ENCODE peak calls at places on chromosomes 5 and 9, in six cellular contexts. One of them, this sample, is unnamed.
A peak's percentile ranks its signal among the peaks of the same experiment; 100 is the strongest.

GRCh38 chr5:103487253-103487652 is 75.3 kb downstream of the NUDT12 start:
- DNase-seq in IMR-90: peak; percentile 12
- DNase-seq in esophagus muscularis mucosa: no peak
- DNase-seq in psoas muscle: no peak
- DNase-seq in fibroblast of lung: peak; percentile 59
- DNase-seq in neuronal stem cell: no peak
- DNase-seq in this sample: no peak

GRCh38 chr9:92176068-92176799 is 61.0 kb upstream of the SPTLC1 start:
- DNase-seq in IMR-90: no peak
- DNase-seq in fibroblast of lung: no peak
- DNase-seq in psoas muscle: no peak
- DNase-seq in neuronal stem cell: no peak
- DNase-seq in esophagus muscularis mucosa: peak; percentile 81
- DNase-seq in this sample: no peak

GRCh38 chr5:149818116-149818515 is 88.0 kb downstream of the PPARGC1B start:
- DNase-seq in neuronal stem cell: no peak
- DNase-seq in esophagus muscularis mucosa: no peak
- DNase-seq in psoas muscle: no peak
- DNase-seq in IMR-90: no peak
- DNase-seq in fibroblast of lung: no peak
- DNase-seq in this sample: no peak

GRCh38 chr9:93670208-93671029 is 94.0 kb downstream of the PHF2 start:
- DNase-seq in psoas muscle: peak; percentile 3
- DNase-seq in neuronal stem cell: no peak
- DNase-seq in fibroblast of lung: peak; percentile 25
- DNase-seq in esophagus muscularis mucosa: no peak
- DNase-seq in IMR-90: peak; percentile 13
- DNase-seq in this sample: peak; percentile 61

GRCh38 chr9:114177423-114178064 is 22.2 kb downstream of the COL27A1 start:
- DNase-seq in neuronal stem cell: no peak
- DNase-seq in esophagus muscularis mucosa: no peak
- DNase-seq in IMR-90: peak; percentile 76
- DNase-seq in fibroblast of lung: peak; percentile 75
- DNase-seq in psoas muscle: no peak
- DNase-seq in this sample: no peak

GRCh38 chr9:136327313-136327971 is at the start of gene GPSM1:
- DNase-seq in IMR-90: peak; percentile 58
- DNase-seq in psoas muscle: peak; percentile 56
- DNase-seq in neuronal stem cell: no peak
- DNase-seq in fibroblast of lung: peak; percentile 56
- DNase-seq in esophagus muscularis mucosa: no peak
- DNase-seq in this sample: no peak

GRCh38 chr5:159104058-159104651 is 4.4 kb upstream of the EBF1 start:
- DNase-seq in fibroblast of lung: no peak
- DNase-seq in psoas muscle: no peak
- DNase-seq in esophagus muscularis mucosa: no peak
- DNase-seq in IMR-90: peak; percentile 21
- DNase-seq in neuronal stem cell: peak; percentile 49
- DNase-seq in this sample: no peak

GRCh38 chr9:125949247-125949646 is 202.1 kb downstream of the PBX3 start:
- DNase-seq in IMR-90: no peak
- DNase-seq in neuronal stem cell: no peak
- DNase-seq in esophagus muscularis mucosa: no peak
- DNase-seq in fibroblast of lung: peak; percentile 9
- DNase-seq in psoas muscle: no peak
- DNase-seq in this sample: no peak

GRCh38 chr5:172745406-172745805 is 25.6 kb downstream of the DUSP1 start:
- DNase-seq in psoas muscle: no peak
- DNase-seq in fibroblast of lung: no peak
- DNase-seq in esophagus muscularis mucosa: no peak
- DNase-seq in IMR-90: no peak
- DNase-seq in neuronal stem cell: no peak
- DNase-seq in this sample: no peak

GRCh38 chr5:61132559-61132958 is 29.7 kb downstream of the SMIM15 start:
- DNase-seq in neuronal stem cell: no peak
- DNase-seq in esophagus muscularis mucosa: no peak
- DNase-seq in fibroblast of lung: peak; percentile 49
- DNase-seq in IMR-90: peak; percentile 38
- DNase-seq in psoas muscle: no peak
- DNase-seq in this sample: no peak

DNA sequence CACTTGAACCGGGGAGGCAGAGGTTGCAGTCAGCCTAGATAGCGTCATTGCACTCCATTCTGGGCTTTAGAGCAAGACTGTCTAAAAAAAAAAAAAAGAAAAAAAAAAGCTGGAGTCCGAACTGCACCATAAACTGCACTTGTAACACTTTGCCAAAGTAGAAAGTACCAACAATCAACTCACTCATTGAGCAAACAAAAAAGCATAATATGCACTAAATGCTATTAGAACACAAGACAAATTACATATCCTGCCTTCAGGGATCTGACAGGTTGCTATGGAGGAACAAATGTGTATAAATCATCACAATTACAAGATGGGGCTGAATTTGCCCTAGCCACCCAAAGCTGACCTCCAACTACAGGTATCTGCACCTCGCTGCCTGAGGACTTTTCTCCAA is 27.9 kb downstream of the GNAQ start:
- DNase-seq in esophagus muscularis mucosa: no peak
- DNase-seq in psoas muscle: no peak
- DNase-seq in neuronal stem cell: no peak
- DNase-seq in IMR-90: no peak
- DNase-seq in fibroblast of lung: no peak
- DNase-seq in this sample: no peak
- H3K4me1 ChIP-seq in esophagus muscularis mucosa: peaks cover 16% of the 10 kb centered on the region
- H3K4me1 ChIP-seq in psoas muscle: peaks cover 25% of the 10 kb centered on the region
- H3K4me1 ChIP-seq in neuronal stem cell: no peaks in the 10 kb centered on the region
- H3K4me1 ChIP-seq in IMR-90: peaks cover 7% of the 10 kb centered on the region
- H3K4me1 ChIP-seq in fibroblast of lung: peaks cover 11% of the 10 kb centered on the region
- H3K4me1 ChIP-seq in this sample: peaks cover 6% of the 10 kb centered on the region

GRCh38 chr5:179265529-179266290 is 79.6 kb downstream of the ADAMTS2 start:
- DNase-seq in psoas muscle: peak; percentile 97
- DNase-seq in esophagus muscularis mucosa: peak; percentile 96
- DNase-seq in fibroblast of lung: peak; percentile 99
- DNase-seq in IMR-90: peak; percentile 99
- DNase-seq in neuronal stem cell: no peak
- DNase-seq in this sample: peak; percentile 86

GRCh38 chr5:179266291-179267070 is 78.8 kb downstream of the ADAMTS2 start:
- DNase-seq in fibroblast of lung: no peak
- DNase-seq in neuronal stem cell: no peak
- DNase-seq in psoas muscle: peak; percentile 16
- DNase-seq in esophagus muscularis mucosa: no peak
- DNase-seq in IMR-90: no peak
- DNase-seq in this sample: no peak

GRCh38 chr5:179263391-179264052 is 81.7 kb downstream of the ADAMTS2 start:
- DNase-seq in neuronal stem cell: no peak
- DNase-seq in IMR-90: no peak
- DNase-seq in psoas muscle: peak; percentile 15
- DNase-seq in esophagus muscularis mucosa: no peak
- DNase-seq in fibroblast of lung: no peak
- DNase-seq in this sample: no peak

GRCh38 chr5:179264053-179264540 is 81.2 kb downstream of the ADAMTS2 start:
- DNase-seq in psoas muscle: peak; percentile 7
- DNase-seq in esophagus muscularis mucosa: no peak
- DNase-seq in fibroblast of lung: no peak
- DNase-seq in neuronal stem cell: no peak
- DNase-seq in IMR-90: no peak
- DNase-seq in this sample: no peak

DNA sequence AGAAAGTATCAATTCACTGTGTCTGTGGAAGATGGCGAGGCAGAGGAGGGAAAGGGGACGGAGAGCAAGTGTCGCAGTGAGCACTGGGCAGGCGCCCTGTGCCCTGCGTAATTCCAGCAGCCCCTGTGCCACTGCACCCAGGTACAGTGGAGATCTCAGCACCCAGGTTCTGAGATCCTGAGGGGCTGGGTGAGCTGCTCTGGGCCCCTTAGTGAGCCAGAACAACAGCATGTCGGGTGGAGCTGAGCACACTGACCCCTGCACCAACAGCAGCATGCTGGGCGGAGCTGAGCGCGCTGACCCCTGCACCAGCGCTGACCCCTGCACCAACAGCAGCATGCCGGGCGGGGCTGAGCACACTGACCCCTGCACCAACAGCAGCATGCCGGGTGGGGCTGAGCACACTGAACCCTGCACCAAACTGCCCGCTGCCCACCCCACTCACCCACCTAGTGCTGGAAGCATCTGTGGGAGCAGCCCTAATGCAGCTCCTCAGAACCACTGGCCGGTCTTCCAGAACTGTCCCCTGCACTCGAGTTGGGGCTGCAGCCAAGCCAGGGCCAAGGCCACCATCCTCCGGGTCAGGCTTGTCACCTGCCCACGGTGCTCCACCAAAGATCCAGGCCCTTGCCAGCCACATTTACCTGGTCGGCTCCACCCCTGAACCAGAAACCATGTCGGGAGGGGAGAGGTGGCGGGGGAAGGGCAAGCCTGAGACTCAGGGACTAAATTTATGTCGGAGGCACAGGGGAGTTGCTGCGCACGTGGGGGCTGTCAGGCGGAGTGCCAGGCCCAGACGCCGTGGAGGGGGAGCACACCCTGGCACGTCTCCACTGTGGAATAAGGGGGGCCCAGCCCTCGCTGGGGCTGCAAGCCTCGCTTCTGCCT is 80.4 kb downstream of the ADAMTS2 start:
- DNase-seq in neuronal stem cell: no peak
- DNase-seq in psoas muscle: no peak
- DNase-seq in IMR-90: no peak
- DNase-seq in esophagus muscularis mucosa: no peak
- DNase-seq in fibroblast of lung: no peak
- DNase-seq in this sample: no peak
- H3K4me3 ChIP-seq in neuronal stem cell: no peak overlapping the region
- H3K4me3 ChIP-seq in psoas muscle: no peak overlapping the region
- H3K4me3 ChIP-seq in IMR-90: no peak overlapping the region
- H3K4me3 ChIP-seq in esophagus muscularis mucosa: peak overlapping the region; percentile 19
- H3K4me3 ChIP-seq in fibroblast of lung: peak overlapping the region; percentile 28
- H3K4me3 ChIP-seq in this sample: no peak overlapping the region

GRCh38 chr9:6959275-6960000 is 201.7 kb downstream of the KDM4C start:
- DNase-seq in neuronal stem cell: no peak
- DNase-seq in esophagus muscularis mucosa: no peak
- DNase-seq in IMR-90: no peak
- DNase-seq in fibroblast of lung: no peak
- DNase-seq in psoas muscle: no peak
- DNase-seq in this sample: no peak

GRCh38 chr9:6965566-6965965 is 207.8 kb downstream of the KDM4C start:
- DNase-seq in psoas muscle: no peak
- DNase-seq in fibroblast of lung: no peak
- DNase-seq in IMR-90: no peak
- DNase-seq in esophagus muscularis mucosa: no peak
- DNase-seq in neuronal stem cell: no peak
- DNase-seq in this sample: no peak

GRCh38 chr9:6962164-6962563 is 204.4 kb downstream of the KDM4C start:
- DNase-seq in IMR-90: no peak
- DNase-seq in psoas muscle: no peak
- DNase-seq in esophagus muscularis mucosa: no peak
- DNase-seq in fibroblast of lung: no peak
- DNase-seq in neuronal stem cell: no peak
- DNase-seq in this sample: no peak

GRCh38 chr9:6956796-6957355 is 199.1 kb downstream of the KDM4C start:
- DNase-seq in neuronal stem cell: no peak
- DNase-seq in psoas muscle: no peak
- DNase-seq in esophagus muscularis mucosa: no peak
- DNase-seq in IMR-90: no peak
- DNase-seq in fibroblast of lung: no peak
- DNase-seq in this sample: no peak

DNA sequence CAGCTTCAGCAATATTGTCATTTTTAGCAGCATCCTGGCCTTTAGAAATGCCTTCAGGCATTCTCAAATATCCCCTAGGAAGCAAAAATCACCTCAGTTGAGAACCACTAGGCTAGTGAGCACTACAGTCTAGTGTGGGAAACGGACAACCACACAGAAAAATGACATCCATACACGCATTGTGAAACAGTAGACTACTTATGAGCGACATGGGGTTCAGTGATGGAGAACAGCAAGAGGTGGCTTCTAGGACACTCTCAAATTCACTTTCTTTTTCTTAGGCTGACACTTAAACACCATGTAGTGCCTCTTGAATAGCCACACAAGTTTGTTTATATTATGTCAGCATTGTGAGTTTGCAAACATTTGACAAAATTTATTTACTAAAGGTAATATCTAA is 203.0 kb downstream of the KDM4C start:
- DNase-seq in esophagus muscularis mucosa: no peak
- DNase-seq in psoas muscle: no peak
- DNase-seq in IMR-90: no peak
- DNase-seq in neuronal stem cell: no peak
- DNase-seq in fibroblast of lung: no peak
- DNase-seq in this sample: no peak
- H3K4me1 ChIP-seq in esophagus muscularis mucosa: peaks cover under 1% of the 10 kb centered on the region
- H3K4me1 ChIP-seq in psoas muscle: peaks cover 15% of the 10 kb centered on the region
- H3K4me1 ChIP-seq in IMR-90: no peaks in the 10 kb centered on the region
- H3K4me1 ChIP-seq in neuronal stem cell: peaks cover 7% of the 10 kb centered on the region
- H3K4me1 ChIP-seq in fibroblast of lung: peaks cover 1% of the 10 kb centered on the region
- H3K4me1 ChIP-seq in this sample: no peaks in the 10 kb centered on the region

GRCh38 chr5:136836093-136836492 is 470.7 kb upstream of the TRPC7 start:
- DNase-seq in IMR-90: no peak
- DNase-seq in fibroblast of lung: no peak
- DNase-seq in psoas muscle: no peak
- DNase-seq in esophagus muscularis mucosa: no peak
- DNase-seq in neuronal stem cell: no peak
- DNase-seq in this sample: no peak
- H3K4me3 ChIP-seq in IMR-90: no peak overlapping the region
- H3K4me3 ChIP-seq in fibroblast of lung: no peak overlapping the region
- H3K4me3 ChIP-seq in psoas muscle: no peak overlapping the region
- H3K4me3 ChIP-seq in esophagus muscularis mucosa: no peak overlapping the region
- H3K4me3 ChIP-seq in neuronal stem cell: no peak overlapping the region
- H3K4me3 ChIP-seq in this sample: no peak overlapping the region

GRCh38 chr9:129708799-129709198 is 43.4 kb downstream of the PRRX2 start:
- DNase-seq in fibroblast of lung: no peak
- DNase-seq in neuronal stem cell: no peak
- DNase-seq in esophagus muscularis mucosa: no peak
- DNase-seq in psoas muscle: no peak
- DNase-seq in IMR-90: peak; percentile 20
- DNase-seq in this sample: no peak
- H3K4me1 ChIP-seq in fibroblast of lung: peaks cover 11% of the 10 kb centered on the region
- H3K4me1 ChIP-seq in neuronal stem cell: peaks cover 30% of the 10 kb centered on the region
- H3K4me1 ChIP-seq in esophagus muscularis mucosa: peaks cover 7% of the 10 kb centered on the region
- H3K4me1 ChIP-seq in psoas muscle: no peaks in the 10 kb centered on the region
- H3K4me1 ChIP-seq in IMR-90: peaks cover 39% of the 10 kb centered on the region
- H3K4me1 ChIP-seq in this sample: peaks cover 29% of the 10 kb centered on the region

GRCh38 chr5:177552839-177553455 is 1.4 kb downstream of the FAM193B start:
- DNase-seq in psoas muscle: no peak
- DNase-seq in esophagus muscularis mucosa: no peak
- DNase-seq in IMR-90: no peak
- DNase-seq in fibroblast of lung: no peak
- DNase-seq in neuronal stem cell: no peak
- DNase-seq in this sample: no peak
- H3K4me3 ChIP-seq in psoas muscle: peak overlapping the region; percentile 83
- H3K4me3 ChIP-seq in esophagus muscularis mucosa: peak overlapping the region; percentile 98
- H3K4me3 ChIP-seq in IMR-90: peak overlapping the region; percentile 92
- H3K4me3 ChIP-seq in fibroblast of lung: peak overlapping the region; percentile 90
- H3K4me3 ChIP-seq in neuronal stem cell: peak overlapping the region; percentile 86
- H3K4me3 ChIP-seq in this sample: peak overlapping the region; percentile 81